ENCODE peak calls at places on chromosomes 12 and 14, in four cellular contexts. One of them, this sample, is unnamed.
A peak's percentile ranks its signal among the peaks of the same experiment; 100 is the strongest.

GRCh38 chr12:51269174-51270066 is 795 bp downstream of the SMAGP start:
- DNase-seq in Panc1: no peak
- DNase-seq in HepG2: peak; percentile 54
- DNase-seq in HCT116: no peak
- DNase-seq in this sample: peak; percentile 67

GRCh38 chr12:68506619-68507018 is 104.1 kb upstream of the RAP1B start:
- DNase-seq in Panc1: no peak
- DNase-seq in HepG2: no peak
- DNase-seq in HCT116: no peak
- DNase-seq in this sample: no peak

GRCh38 chr14:77037886-77038511 is 9.5 kb upstream of the IRF2BPL start:
- DNase-seq in Panc1: no peak
- DNase-seq in HepG2: no peak
- DNase-seq in HCT116: no peak
- DNase-seq in this sample: no peak

GRCh38 chr14:78316711-78317110 is 146.5 kb downstream of the NRXN3 start:
- DNase-seq in Panc1: no peak
- DNase-seq in HepG2: no peak
- DNase-seq in HCT116: no peak
- DNase-seq in this sample: no peak

GRCh38 chr12:92080390-92081285 is 65.0 kb downstream of the BTG1 start:
- DNase-seq in Panc1: peak; percentile 73
- DNase-seq in HepG2: no peak
- DNase-seq in HCT116: peak; percentile 51
- DNase-seq in this sample: no peak

GRCh38 chr12:105922670-105923102 is 216.1 kb downstream of the NUAK1 start:
- DNase-seq in Panc1: no peak
- DNase-seq in HepG2: no peak
- DNase-seq in HCT116: no peak
- DNase-seq in this sample: no peak

GRCh38 chr12:109432431-109432830 is 44.7 kb downstream of the KCTD10 start:
- DNase-seq in Panc1: no peak
- DNase-seq in HepG2: no peak
- DNase-seq in HCT116: no peak
- DNase-seq in this sample: no peak

GRCh38 chr12:121974026-121974985 is 47.4 kb upstream of the BCL7A start:
- DNase-seq in Panc1: no peak
- DNase-seq in HepG2: no peak
- DNase-seq in HCT116: no peak
- DNase-seq in this sample: no peak

GRCh38 chr12:120846721-120847120 is 57.4 kb downstream of the SPPL3 start:
- DNase-seq in Panc1: no peak
- DNase-seq in HepG2: no peak
- DNase-seq in HCT116: no peak
- DNase-seq in this sample: no peak

GRCh38 chr14:95741051-95741490 is 27.1 kb upstream of the TCL1A start:
- DNase-seq in Panc1: no peak
- DNase-seq in HepG2: no peak
- DNase-seq in HCT116: peak; percentile 7
- DNase-seq in this sample: no peak

GRCh38 chr14:23550827-23551265 is 719 bp downstream of the ZFHX2 start:
- DNase-seq in Panc1: no peak
- DNase-seq in HepG2: no peak
- DNase-seq in HCT116: no peak
- DNase-seq in this sample: peak; percentile 49

GRCh38 chr12:112686373-112686772 is 105.2 kb upstream of the RPH3A start:
- DNase-seq in Panc1: no peak
- DNase-seq in HepG2: no peak
- DNase-seq in HCT116: no peak
- DNase-seq in this sample: no peak

GRCh38 chr12:93979189-93979588 is 169.2 kb upstream of the PLXNC1 start:
- DNase-seq in Panc1: peak; percentile 15
- DNase-seq in HepG2: no peak
- DNase-seq in HCT116: peak; percentile 28
- DNase-seq in this sample: no peak

GRCh38 chr12:55972045-55972843 is 1.6 kb upstream of the RAB5B start:
- DNase-seq in Panc1: no peak
- DNase-seq in HepG2: peak; percentile 60
- DNase-seq in HCT116: no peak
- DNase-seq in this sample: no peak

GRCh38 chr12:94145231-94145979 is 3.0 kb upstream of the PLXNC1 start:
- DNase-seq in Panc1: no peak
- DNase-seq in HepG2: no peak
- DNase-seq in HCT116: peak; percentile 16
- DNase-seq in this sample: peak; percentile 37

GRCh38 chr12:124718052-124718451 is 145.6 kb downstream of the SCARB1 start:
- DNase-seq in Panc1: no peak
- DNase-seq in HepG2: no peak
- DNase-seq in HCT116: no peak
- DNase-seq in this sample: no peak
- TF ChIP-seq TCF7L2 in Panc1: no peak
- TF ChIP-seq TCF7L2 in HepG2: no peak
- TF ChIP-seq TCF7L2 in HCT116: no peak
- TF ChIP-seq TCF7L2 in this sample: no peak

GRCh38 chr14:49992036-49992435 is 99.2 kb downstream of the ARF6 start:
- DNase-seq in Panc1: no peak
- DNase-seq in HepG2: no peak
- DNase-seq in HCT116: no peak
- DNase-seq in this sample: no peak

GRCh38 chr14:49991491-49991890 is 98.6 kb downstream of the ARF6 start:
- DNase-seq in Panc1: no peak
- DNase-seq in HepG2: no peak
- DNase-seq in HCT116: no peak
- DNase-seq in this sample: no peak

GRCh38 chr14:49993565-49993964 is 100.7 kb downstream of the ARF6 start:
- DNase-seq in Panc1: no peak
- DNase-seq in HepG2: no peak
- DNase-seq in HCT116: no peak
- DNase-seq in this sample: no peak

GRCh38 chr14:49992448-49992847 is 99.6 kb downstream of the ARF6 start:
- DNase-seq in Panc1: no peak
- DNase-seq in HepG2: no peak
- DNase-seq in HCT116: no peak
- DNase-seq in this sample: no peak

GRCh38 chr14:49992901-49993335 is 100.0 kb downstream of the ARF6 start:
- DNase-seq in Panc1: no peak
- DNase-seq in HepG2: peak; percentile 86
- DNase-seq in HCT116: no peak
- DNase-seq in this sample: no peak
- TF ChIP-seq TCF7L2 in Panc1: no peak
- TF ChIP-seq TCF7L2 in HepG2: no peak
- TF ChIP-seq TCF7L2 in HCT116: no peak
- TF ChIP-seq TCF7L2 in this sample: no peak

GRCh38 chr14:61043506-61043905 is 62.5 kb downstream of the SLC38A6 start:
- DNase-seq in Panc1: no peak
- DNase-seq in HepG2: peak; percentile 8
- DNase-seq in HCT116: no peak
- DNase-seq in this sample: no peak

GRCh38 chr14:61041704-61042103 is 60.7 kb downstream of the SLC38A6 start:
- DNase-seq in Panc1: no peak
- DNase-seq in HepG2: no peak
- DNase-seq in HCT116: no peak
- DNase-seq in this sample: no peak

DNA sequence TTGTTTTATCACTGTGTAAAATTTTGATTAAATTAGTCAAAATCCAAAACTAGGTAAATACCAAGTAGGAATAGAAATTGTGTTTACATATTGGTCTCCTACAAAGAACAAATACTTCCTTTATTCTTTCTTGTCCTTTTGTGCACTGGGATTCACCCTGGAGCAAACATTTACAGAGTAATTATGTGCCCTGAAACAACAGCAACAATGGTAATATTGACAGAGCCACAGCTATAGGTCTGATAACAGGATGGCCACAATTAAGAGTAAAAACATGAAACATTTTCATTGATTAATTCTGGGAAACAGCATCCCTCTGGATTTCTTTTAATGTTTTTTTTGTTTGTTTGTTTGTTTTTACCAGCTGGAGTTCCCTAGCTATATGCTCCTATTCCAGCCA is 61.2 kb downstream of the SLC38A6 start:
- DNase-seq in Panc1: no peak
- DNase-seq in HepG2: peak; percentile 83
- DNase-seq in HCT116: no peak
- DNase-seq in this sample: no peak
- TF ChIP-seq TCF7L2 in Panc1: no peak
- TF ChIP-seq TCF7L2 in HepG2: no peak
- TF ChIP-seq TCF7L2 in HCT116: no peak
- TF ChIP-seq TCF7L2 in this sample: no peak

GRCh38 chr14:104333903-104334811 is 195.8 kb downstream of the KIF26A start:
- DNase-seq in Panc1: no peak
- DNase-seq in HepG2: no peak
- DNase-seq in HCT116: no peak
- DNase-seq in this sample: no peak

GRCh38 chr14:104335611-104336010 is 197.2 kb downstream of the KIF26A start:
- DNase-seq in Panc1: no peak
- DNase-seq in HepG2: no peak
- DNase-seq in HCT116: no peak
- DNase-seq in this sample: no peak

GRCh38 chr14:104334812-104335161 is 196.4 kb downstream of the KIF26A start:
- DNase-seq in Panc1: no peak
- DNase-seq in HepG2: no peak
- DNase-seq in HCT116: no peak
- DNase-seq in this sample: no peak

GRCh38 chr14:104337381-104337780 is 199.0 kb downstream of the KIF26A start:
- DNase-seq in Panc1: no peak
- DNase-seq in HepG2: no peak
- DNase-seq in HCT116: no peak
- DNase-seq in this sample: no peak

GRCh38 chr14:104335176-104335575 is 196.8 kb downstream of the KIF26A start:
- DNase-seq in Panc1: no peak
- DNase-seq in HepG2: no peak
- DNase-seq in HCT116: no peak
- DNase-seq in this sample: no peak
- TF ChIP-seq TCF7L2 in Panc1: no peak
- TF ChIP-seq TCF7L2 in HepG2: no peak
- TF ChIP-seq TCF7L2 in HCT116: no peak
- TF ChIP-seq TCF7L2 in this sample: no peak

GRCh38 chr12:26088999-26089398 is 35.8 kb downstream of the BHLHE41 start:
- DNase-seq in Panc1: no peak
- DNase-seq in HepG2: no peak
- DNase-seq in HCT116: no peak
- DNase-seq in this sample: no peak
- TF ChIP-seq TCF7L2 in Panc1: no peak
- TF ChIP-seq TCF7L2 in HepG2: no peak
- TF ChIP-seq TCF7L2 in HCT116: no peak
- TF ChIP-seq TCF7L2 in this sample: no peak

DNA sequence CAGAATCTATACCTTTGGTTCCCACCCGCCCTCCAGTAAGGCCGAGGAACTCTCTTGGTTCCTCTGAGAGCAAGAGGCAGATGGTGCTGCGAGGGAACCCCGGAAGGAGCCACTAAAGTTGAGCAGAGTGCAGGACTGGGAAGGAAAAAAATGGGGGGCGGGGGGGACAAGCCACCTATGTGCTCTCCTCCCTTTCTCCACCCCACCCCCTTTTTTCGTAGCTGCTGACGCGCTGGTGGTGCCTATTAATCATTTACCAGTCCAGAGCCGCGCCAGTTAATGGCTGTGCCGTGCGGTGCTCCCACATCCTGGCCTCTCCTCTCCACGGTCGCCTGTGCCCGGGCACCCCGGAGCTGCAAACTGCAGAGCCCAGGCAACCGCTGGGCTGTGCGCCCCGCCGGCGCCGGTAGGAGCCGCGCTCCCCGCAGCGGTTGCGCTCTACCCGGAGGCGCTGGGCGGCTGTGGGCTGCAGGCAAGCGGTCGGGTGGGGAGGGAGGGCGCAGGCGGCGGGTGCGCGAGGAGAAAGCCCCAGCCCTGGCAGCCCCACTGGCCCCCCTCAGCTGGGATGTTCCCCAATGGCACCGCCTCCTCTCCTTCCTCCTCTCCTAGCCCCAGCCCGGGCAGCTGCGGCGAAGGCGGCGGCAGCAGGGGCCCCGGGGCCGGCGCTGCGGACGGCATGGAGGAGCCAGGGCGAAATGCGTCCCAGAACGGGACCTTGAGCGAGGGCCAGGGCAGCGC is 1.3 kb downstream of the SSTR1 start:
- DNase-seq in Panc1: no peak
- DNase-seq in HepG2: peak; percentile 33
- DNase-seq in HCT116: no peak
- DNase-seq in this sample: no peak
- TF ChIP-seq TCF7L2 in Panc1: no peak
- TF ChIP-seq TCF7L2 in HepG2: no peak
- TF ChIP-seq TCF7L2 in HCT116: no peak
- TF ChIP-seq TCF7L2 in this sample: no peak

This sample was measured in K562.